ENCODE peak calls at places on chromosomes 4 and X, in six cellular contexts. D is progenitor cell of endocrine pancreas, A is BJ, V is fibroblast of mammary gland, X is GM13977, E is fibroblast of lung. J is an unnamed sample.

GRCh38 chr4:97394653-97395052 is 748.6 kb downstream of the STPG2 start:
- DNase-seq in D (no peak), A (no peak), V (peak), X (no peak), E (no peak), J (no peak)

GRCh38 chr4:147285751-147286150 is 195.1 kb upstream of the EDNRA start:
- DNase-seq in D (no peak), A (no peak), V (peak), X (no peak), E (peak), J (no peak)

GRCh38 chrX:68232206-68232605 is 201.1 kb downstream of the OPHN1 start:
- DNase-seq in D (no peak), A (no peak), V (no peak), X (no peak), E (no peak), J (no peak)

GRCh38 chr4:80138556-80139538 is 58.5 kb upstream of the PRDM8 start:
- DNase-seq in D (no peak), A (no peak), V (peak), X (peak), E (peak), J (no peak)

GRCh38 chrX:42678133-42678532 is 99.8 kb downstream of the PPP1R2C start:
- DNase-seq in D (no peak), A (no peak), V (peak), X (no peak), E (no peak), J (no peak)

GRCh38 chr4:38242822-38243384 is 282.7 kb downstream of the PTTG2 start:
- DNase-seq in D (no peak), A (no peak), V (no peak), X (no peak), E (no peak), J (no peak)

GRCh38 chr4:113639311-113639710 is 122.2 kb downstream of the CAMK2D start:
- DNase-seq in D (no peak), A (no peak), V (no peak), X (no peak), E (no peak), J (no peak)

GRCh38 chr4:5747746-5748365 is 36.9 kb downstream of the EVC start:
- DNase-seq in D (no peak), A (peak), V (peak), X (no peak), E (peak), J (no peak)

GRCh38 chr4:118280501-118281218 is 72.1 kb downstream of the PRSS12 start:
- DNase-seq in D (no peak), A (no peak), V (peak), X (no peak), E (peak), J (no peak)

GRCh38 chr4:181525641-181526040 is 717.6 kb upstream of the TENM3 start:
- DNase-seq in D (no peak), A (no peak), V (no peak), X (no peak), E (no peak), J (no peak)

GRCh38 chr4:110823251-110823650 is 200.4 kb upstream of the PITX2 start:
- DNase-seq in D (no peak), A (no peak), V (peak), X (no peak), E (no peak), J (no peak)

GRCh38 chrX:53077207-53078197 is 4.7 kb upstream of the TSPYL2 start:
- DNase-seq in D (no peak), A (no peak), V (no peak), X (no peak), E (no peak), J (no peak)
- TF ChIP-seq CTCF in D (no peak), A (no peak), V (no peak), X (peak), E (no peak), J (no peak)

DNA sequence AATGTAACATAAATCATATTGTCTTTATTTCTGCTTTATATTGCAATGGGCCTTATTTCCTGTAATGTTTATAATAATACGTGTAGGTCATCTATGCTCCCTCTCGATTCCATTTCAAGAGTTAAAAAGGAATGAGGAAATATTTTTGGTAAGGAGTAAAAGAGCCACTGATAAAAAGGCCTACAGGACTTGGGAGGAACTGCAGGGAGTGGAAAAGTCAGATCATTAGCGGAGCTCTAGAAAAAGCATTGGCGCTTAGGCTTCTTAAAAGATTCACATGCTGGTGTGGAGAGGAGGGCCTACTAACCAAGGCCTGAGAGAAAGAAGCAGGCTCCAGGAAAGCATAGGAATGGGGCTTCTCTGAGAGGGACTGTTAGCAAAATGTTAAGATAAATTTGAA is 82.9 kb upstream of the PNPLA4 start:
- DNase-seq in D (no peak), A (no peak), V (no peak), X (no peak), E (no peak), J (no peak)
- TF ChIP-seq CTCF in D (peak), A (no peak), V (no peak), X (no peak), E (no peak), J (no peak)

GRCh38 chrX:53456254-53456653 is 22.1 kb upstream of the HSD17B10 start:
- DNase-seq in D (no peak), A (no peak), V (peak), X (no peak), E (peak), J (no peak)

GRCh38 chrX:53452812-53453211 is 18.6 kb upstream of the HSD17B10 start:
- DNase-seq in D (no peak), A (no peak), V (no peak), X (no peak), E (no peak), J (no peak)

DNA sequence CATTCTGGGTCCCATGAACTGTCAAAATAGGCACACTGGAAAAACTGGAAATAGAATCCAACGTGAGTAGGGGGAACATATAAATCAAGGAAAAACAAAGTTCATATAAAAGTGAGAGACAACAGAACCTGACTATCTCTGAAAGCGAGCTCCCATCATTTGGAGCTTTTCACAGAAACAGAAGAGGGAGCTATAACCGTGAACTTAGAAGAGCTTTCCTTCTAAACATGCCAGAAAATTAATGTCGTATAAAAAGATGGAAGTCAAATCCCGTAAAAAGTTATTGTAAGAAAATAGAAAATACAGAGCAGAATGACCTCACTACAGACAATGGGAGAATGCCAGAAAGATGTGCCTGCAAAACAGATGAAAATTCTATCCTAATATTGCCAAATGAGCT is 23.9 kb upstream of the HSD17B10 start:
- DNase-seq in D (no peak), A (no peak), V (peak), X (no peak), E (peak), J (no peak)
- TF ChIP-seq CTCF in D (no peak), A (no peak), V (peak), X (no peak), E (peak), J (no peak)

DNA sequence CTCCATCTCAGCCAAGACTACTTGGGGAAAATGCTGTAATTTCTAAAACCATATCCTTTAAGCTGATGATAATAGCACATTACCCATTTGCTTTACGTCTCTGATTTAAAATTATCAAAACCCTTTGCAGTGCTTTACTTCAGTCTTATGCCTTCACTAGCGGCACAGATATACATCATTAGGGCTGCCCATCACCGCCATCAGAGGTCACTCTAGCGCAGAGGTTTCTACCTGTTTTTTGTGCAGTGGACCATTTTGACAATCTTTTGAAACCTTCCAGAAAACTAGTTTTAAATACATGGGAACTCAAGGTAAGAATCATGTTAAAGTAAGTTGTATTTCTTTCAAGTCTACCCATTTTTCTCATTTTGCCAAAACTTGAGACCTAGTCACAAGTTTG is 592.5 kb downstream of the PPARGC1A start:
- DNase-seq in D (no peak), A (no peak), V (no peak), X (no peak), E (no peak), J (no peak)
- TF ChIP-seq CTCF in D (no peak), A (no peak), V (no peak), X (no peak), E (no peak), J (no peak)

DNA sequence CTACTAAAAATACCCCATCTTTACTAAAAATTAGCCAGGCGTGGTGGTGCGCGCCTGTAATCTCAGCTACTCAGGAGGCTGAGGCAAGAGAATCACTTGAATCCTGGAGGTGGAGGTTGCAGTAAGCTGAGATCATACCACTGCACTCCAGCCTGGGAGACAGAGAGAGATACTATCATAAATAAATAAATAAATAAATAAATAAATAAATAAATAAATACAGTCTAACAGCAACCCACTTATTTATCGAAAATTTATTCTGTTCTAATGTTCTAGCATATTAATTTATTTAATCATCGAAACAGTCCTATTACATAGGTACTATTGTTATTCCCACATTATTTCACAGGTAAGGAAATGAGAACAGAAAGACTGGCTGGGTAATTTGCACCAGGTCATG is 18.2 kb upstream of the TXK start:
- DNase-seq in D (no peak), A (no peak), V (no peak), X (no peak), E (no peak), J (no peak)
- TF ChIP-seq CTCF in D (no peak), A (no peak), V (no peak), X (no peak), E (no peak), J (no peak)